ENCODE peak calls at places on chromosomes 7 and 10, in nine cellular contexts. A, G, Y, W, I, C, R, N and J are unnamed samples.

GRCh38 chr10:63210611-63211196 is 77.6 kb downstream of the NRBF2 start:
- DNase-seq in I (no peak), A (no peak), R (no peak), C (no peak), G (no peak), N (peak), Y (no peak), W (no peak), J (no peak)

GRCh38 chr10:87656431-87657072 is 3.1 kb upstream of the PAPSS2 start:
- DNase-seq in I (no peak), W (peak), Y (no peak), G (no peak), C (peak), A (peak), N (peak), R (no peak), J (peak)

GRCh38 chr10:132326925-132327324 is 5.1 kb upstream of the LRRC27 start:
- DNase-seq in I (no peak), R (no peak), C (no peak), Y (no peak), A (no peak), N (no peak), W (no peak), G (no peak), J (no peak)

GRCh38 chr7:8260871-8261707 is 878 bp downstream of the ICA1 start:
- DNase-seq in G (no peak), Y (no peak), C (peak), A (no peak), W (peak), R (peak), I (peak), N (no peak), J (peak)

GRCh38 chr10:14822879-14823755 is 14.7 kb downstream of the CDNF start:
- DNase-seq in G (no peak), Y (no peak), A (peak), R (peak), W (peak), N (peak), C (peak), I (peak), J (no peak)

GRCh38 chr7:146331369-146331768 is 214.8 kb downstream of the CNTNAP2 start:
- DNase-seq in Y (no peak), W (no peak), G (no peak), N (no peak), C (no peak), I (no peak), R (no peak), A (no peak), J (no peak)

GRCh38 chr7:1698221-1698620 is 28.1 kb downstream of the ELFN1 start:
- DNase-seq in Y (no peak), C (no peak), G (no peak), R (no peak), N (no peak), W (no peak), I (no peak), A (no peak), J (no peak)

GRCh38 chr7:56287429-56288138 is 171.4 kb upstream of the NUPR2 start:
- DNase-seq in R (peak), Y (no peak), W (no peak), I (peak), C (no peak), G (no peak), N (no peak), A (no peak), J (no peak)

GRCh38 chr7:151774951-151775350 is 102.0 kb downstream of the PRKAG2 start:
- DNase-seq in R (no peak), G (no peak), C (no peak), W (no peak), I (no peak), Y (no peak), N (no peak), A (no peak), J (no peak)

GRCh38 chr10:30432631-30433285 is 1.2 kb upstream of the MAP3K8 start:
- DNase-seq in G (peak), C (no peak), R (peak), Y (no peak), N (no peak), A (no peak), I (no peak), W (peak), J (no peak)

GRCh38 chr10:118799779-118800178 is 45.0 kb upstream of the CACUL1 start:
- DNase-seq in I (no peak), A (peak), Y (peak), W (peak), R (no peak), N (peak), C (no peak), G (no peak), J (peak)

GRCh38 chr7:55360486-55360885 is 4.7 kb upstream of the LANCL2 start:
- DNase-seq in N (no peak), R (no peak), I (no peak), G (no peak), W (peak), C (no peak), Y (peak), A (no peak), J (no peak)

GRCh38 chr10:99234067-99234738 is 1.4 kb downstream of the HPSE2 start:
- DNase-seq in Y (no peak), W (peak), G (no peak), R (peak), I (peak), A (peak), C (peak), N (peak), J (no peak)

GRCh38 chr10:19169684-19170083 is 121.1 kb downstream of the MALRD1 start:
- DNase-seq in R (no peak), G (no peak), C (no peak), N (no peak), I (no peak), W (no peak), A (no peak), Y (no peak), J (no peak)

GRCh38 chr10:109183366-109183765 is 739.9 kb downstream of the XPNPEP1 start:
- DNase-seq in C (no peak), Y (peak), W (no peak), A (peak), N (peak), R (no peak), G (no peak), I (no peak), J (no peak)

GRCh38 chr7:155189600-155189989 is 108.1 kb upstream of the INSIG1 start:
- DNase-seq in R (no peak), G (no peak), Y (no peak), A (no peak), W (no peak), I (no peak), N (no peak), C (no peak), J (no peak)

GRCh38 chr7:155190608-155191536 is 106.8 kb upstream of the INSIG1 start:
- DNase-seq in R (no peak), I (peak), Y (no peak), C (peak), A (peak), W (peak), G (no peak), N (no peak), J (no peak)

GRCh38 chr7:155187061-155187785 is 110.5 kb upstream of the INSIG1 start:
- DNase-seq in C (no peak), Y (no peak), N (no peak), R (no peak), A (no peak), G (no peak), W (no peak), I (no peak), J (no peak)

GRCh38 chr7:155188821-155189599 is 108.7 kb upstream of the INSIG1 start:
- DNase-seq in Y (peak), C (no peak), N (peak), W (peak), A (peak), G (no peak), R (no peak), I (no peak), J (no peak)

GRCh38 chr7:155188357-155188756 is 109.3 kb upstream of the INSIG1 start:
- DNase-seq in R (no peak), N (no peak), C (no peak), Y (no peak), W (no peak), I (no peak), G (no peak), A (no peak), J (peak)
- H3K4me3 ChIP-seq in R (no peak), N (no peak), C (no peak), Y (no peak), W (no peak), I (no peak), G (no peak), A (no peak), J (no peak)

GRCh38 chr7:73624669-73625001 is 313 bp upstream of the MLXIPL start:
- DNase-seq in G (no peak), N (no peak), C (no peak), Y (no peak), A (no peak), R (no peak), I (no peak), W (no peak), J (no peak)
- H3K4me3 ChIP-seq in G (no peak), N (no peak), C (peak), Y (peak), A (no peak), R (peak), I (peak), W (no peak), J (no peak)

GRCh38 chr10:79244068-79244442 is 103.2 kb upstream of the PPIF start:
- DNase-seq in A (no peak), R (no peak), C (no peak), Y (no peak), G (no peak), I (no peak), W (no peak), N (no peak), J (peak)
- H3K4me3 ChIP-seq in A (peak), R (peak), C (peak), Y (peak), G (peak), I (peak), W (no peak), N (no peak), J (peak)

GRCh38 chr10:2986341-2986933 is 80.9 kb upstream of the PFKP start:
- DNase-seq in I (peak), N (no peak), Y (no peak), R (no peak), A (no peak), G (no peak), C (no peak), W (no peak), J (no peak)
- H3K4me3 ChIP-seq in I (peak), N (no peak), Y (no peak), R (no peak), A (no peak), G (no peak), C (no peak), W (no peak), J (no peak)

GRCh38 chr10:62020362-62020730 is 118.8 kb downstream of the ARID5B start:
- DNase-seq in G (no peak), I (no peak), Y (no peak), A (no peak), N (no peak), C (peak), R (no peak), W (no peak), J (no peak)

GRCh38 chr10:62017141-62017870 is 115.8 kb downstream of the ARID5B start:
- DNase-seq in Y (no peak), I (no peak), G (no peak), W (no peak), A (no peak), R (no peak), C (no peak), N (peak), J (no peak)

GRCh38 chr10:62018141-62018911 is 116.8 kb downstream of the ARID5B start:
- DNase-seq in R (no peak), N (no peak), C (no peak), W (no peak), A (no peak), I (peak), G (no peak), Y (no peak), J (no peak)

GRCh38 chr10:62019685-62020361 is 118.3 kb downstream of the ARID5B start:
- DNase-seq in Y (no peak), C (no peak), N (no peak), I (no peak), W (no peak), A (no peak), G (no peak), R (no peak), J (no peak)

DNA sequence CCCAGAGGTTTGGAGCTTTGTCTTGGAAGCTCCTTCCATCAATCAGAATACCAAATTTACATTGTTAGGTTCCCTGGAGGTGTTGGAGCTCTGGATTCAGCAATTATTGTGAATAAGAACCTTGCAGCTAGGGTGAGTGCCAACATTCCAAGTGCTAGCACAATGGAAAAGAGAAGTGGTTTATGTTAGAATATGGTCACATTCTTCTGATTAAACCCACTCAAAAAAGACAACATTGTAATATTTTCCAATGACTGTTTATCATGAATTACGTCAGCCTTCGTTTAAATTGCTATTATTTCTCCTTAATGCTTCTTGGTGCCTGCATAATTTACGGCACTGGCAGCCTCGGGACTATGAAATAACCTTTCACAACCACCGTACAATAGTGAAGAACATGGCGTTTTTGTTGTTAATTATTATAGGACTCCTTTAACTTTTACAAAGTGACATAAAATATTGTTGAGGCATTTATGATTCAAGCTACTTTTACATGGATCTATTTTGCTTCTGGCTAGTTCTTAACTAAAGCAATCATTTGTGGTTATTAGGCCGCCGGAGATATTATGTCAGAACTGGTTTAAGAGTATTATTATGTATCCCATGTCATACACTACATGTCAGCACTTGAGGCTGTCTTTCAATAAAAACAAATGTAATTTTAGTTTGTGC is 117.7 kb downstream of the ARID5B start:
- DNase-seq in R (no peak), C (no peak), W (peak), G (no peak), I (no peak), N (peak), A (peak), Y (no peak), J (no peak)
- H3K4me3 ChIP-seq in R (no peak), C (no peak), W (no peak), G (no peak), I (no peak), N (no peak), A (no peak), Y (no peak), J (no peak)

DNA sequence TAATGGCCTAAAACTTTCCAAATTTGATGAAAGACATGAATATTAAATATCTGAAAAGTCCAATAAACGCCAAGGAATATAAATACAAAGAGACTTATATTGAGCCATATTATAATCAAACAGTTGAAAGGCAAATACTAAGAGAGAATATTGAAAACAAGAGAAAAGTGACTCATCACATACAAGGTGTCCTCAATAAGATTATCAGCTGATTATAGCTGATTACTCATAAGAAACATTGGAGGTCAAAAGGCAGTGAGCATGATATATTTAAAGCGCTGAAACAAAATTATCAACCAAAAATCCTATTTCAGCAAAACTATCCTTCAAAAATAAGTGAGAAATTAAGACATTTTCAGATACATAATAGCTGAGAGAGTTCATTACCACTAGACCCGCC is 7.8 kb upstream of the NPC1L1 start:
- DNase-seq in I (no peak), G (no peak), R (no peak), N (peak), A (no peak), Y (no peak), C (no peak), W (no peak), J (no peak)
- H3K4me3 ChIP-seq in I (no peak), G (no peak), R (no peak), N (no peak), A (no peak), Y (no peak), C (no peak), W (no peak), J (no peak)

GRCh38 chr10:83698899-83699298 is 440.4 kb upstream of the GHITM start:
- DNase-seq in W (no peak), R (no peak), G (no peak), I (no peak), A (no peak), Y (no peak), C (no peak), N (no peak), J (no peak)
- H3K4me3 ChIP-seq in W (no peak), R (no peak), G (no peak), I (no peak), A (no peak), Y (no peak), C (no peak), N (no peak), J (no peak)

GRCh38 chr7:133688483-133689239 is 435.8 kb downstream of the EXOC4 start:
- DNase-seq in G (no peak), Y (peak), I (no peak), N (peak), A (peak), W (peak), C (no peak), R (no peak), J (no peak)
- H3K4me3 ChIP-seq in G (no peak), Y (no peak), I (no peak), N (no peak), A (no peak), W (no peak), C (no peak), R (no peak), J (no peak)

GRCh38 chr7:79451580-79451979 is 1.9 kb downstream of the MAGI2 start:
- DNase-seq in G (no peak), I (no peak), R (no peak), A (no peak), C (no peak), N (peak), W (no peak), Y (no peak), J (no peak)
- H3K4me3 ChIP-seq in G (no peak), I (peak), R (peak), A (peak), C (peak), N (peak), W (peak), Y (peak), J (no peak)

GRCh38 chr10:110267246-110267645 is 37.5 kb downstream of the SMNDC1 start:
- DNase-seq in N (no peak), I (no peak), G (no peak), C (no peak), Y (no peak), R (no peak), W (no peak), A (no peak), J (no peak)

GRCh38 chr10:110268442-110268841 is 36.3 kb downstream of the SMNDC1 start:
- DNase-seq in G (no peak), W (peak), I (peak), R (peak), A (no peak), C (no peak), N (no peak), Y (no peak), J (no peak)

GRCh38 chr10:110268931-110269640 is 35.6 kb downstream of the SMNDC1 start:
- DNase-seq in Y (no peak), W (peak), G (no peak), N (no peak), R (no peak), A (no peak), C (no peak), I (no peak), J (no peak)

GRCh38 chr10:110273474-110273873 is 31.2 kb downstream of the SMNDC1 start:
- DNase-seq in Y (peak), N (peak), W (peak), R (peak), G (peak), I (peak), C (no peak), A (peak), J (peak)

DNA sequence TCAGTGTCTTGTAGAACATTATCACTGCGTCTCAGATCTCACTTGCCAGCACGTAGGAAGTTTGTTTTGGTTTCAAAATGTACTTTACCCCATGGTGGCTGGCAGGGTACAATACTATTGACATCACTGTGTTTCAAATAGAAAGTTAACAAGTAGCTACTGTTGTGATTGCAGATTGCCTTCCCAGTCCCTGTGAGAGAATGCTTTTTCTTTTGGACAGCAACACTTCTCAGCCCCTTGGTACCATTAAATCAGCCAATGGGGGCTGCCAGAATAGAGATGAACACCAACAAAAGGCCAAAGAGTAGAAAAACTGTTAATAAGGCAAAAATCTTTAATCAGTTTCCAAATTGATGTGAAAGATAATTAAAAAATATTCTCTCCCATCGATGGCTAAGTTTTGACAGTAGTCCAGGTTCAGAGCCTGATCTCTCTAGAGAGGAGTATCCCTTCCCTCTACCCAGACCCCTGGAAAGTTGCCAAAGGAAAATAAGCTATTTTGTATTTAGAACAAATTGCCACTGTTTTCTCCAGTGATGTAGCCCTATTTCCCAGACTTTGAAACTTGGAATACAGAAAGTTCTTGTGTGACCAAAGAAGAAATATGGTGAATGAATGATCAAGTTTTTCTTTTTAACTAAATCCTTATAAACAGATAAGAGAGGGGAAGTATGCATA is 34.9 kb downstream of the SMNDC1 start:
- DNase-seq in I (peak), Y (peak), A (peak), C (no peak), R (no peak), G (peak), N (peak), W (peak), J (no peak)
- H3K4me3 ChIP-seq in I (peak), Y (no peak), A (peak), C (no peak), R (peak), G (no peak), N (no peak), W (no peak), J (no peak)